ENCODE peak calls at places on chromosomes 2 and 18, in four cellular contexts. T is psoas muscle, J is upper lobe of right lung, A is cardiac fibroblast. G is an unnamed sample.
A peak's percentile ranks its signal among the peaks of the same experiment; 100 is the strongest.

GRCh38 chr18:15165048-15165447 is 417.1 kb downstream of the ANKRD30B start:
- DNase-seq in T (no peak), A (no peak), J (no peak), G (no peak)

GRCh38 chr2:43220229-43220981 is 6.0 kb downstream of the ZFP36L2 start:
- DNase-seq in A (peak; percentile 65), T (no peak), J (no peak), G (no peak)

GRCh38 chr2:64092502-64092901 is 51.7 kb downstream of the PELI1 start:
- DNase-seq in A (no peak), J (no peak), T (no peak), G (no peak)

GRCh38 chr2:32591669-32592463 is 36.0 kb upstream of the TTC27 start:
- DNase-seq in A (peak; percentile 50), T (no peak), J (no peak), G (no peak)

GRCh38 chr2:240454031-240454901 is 18.8 kb downstream of the GPC1 start:
- DNase-seq in A (no peak), T (peak; percentile 51), J (no peak), G (no peak)

GRCh38 chr2:100059638-100060037 is 82.8 kb downstream of the AFF3 start:
- DNase-seq in T (no peak), A (no peak), J (no peak), G (no peak)

GRCh38 chr2:28583899-28584553 is 88.2 kb downstream of the PLB1 start:
- DNase-seq in T (peak; percentile 92), J (peak; percentile 62), A (peak; percentile 98), G (no peak)

GRCh38 chr2:239610457-239611221 is 209.8 kb upstream of the HDAC4 start:
- DNase-seq in T (no peak), J (no peak), A (no peak), G (no peak)

GRCh38 chr2:191050640-191050987 is 36.6 kb upstream of the STAT1 start:
- DNase-seq in J (no peak), T (no peak), A (peak; percentile 84), G (no peak)

GRCh38 chr18:79489048-79489899 is 93.5 kb downstream of the NFATC1 start:
- DNase-seq in J (peak; percentile 60), T (peak; percentile 51), A (no peak), G (no peak)

GRCh38 chr2:112055833-112056625 is 960 bp downstream of the TMEM87B start:
- DNase-seq in J (peak; percentile 73), T (peak; percentile 78), A (peak; percentile 88), G (no peak)

GRCh38 chr2:234500394-234501006 is 3.6 kb upstream of the ARL4C start:
- DNase-seq in T (peak; percentile 59), A (peak; percentile 79), J (peak; percentile 74), G (no peak)

GRCh38 chr2:205361970-205362369 is 320.3 kb upstream of the NRP2 start:
- DNase-seq in T (no peak), J (no peak), A (no peak), G (no peak)

GRCh38 chr2:70979626-70980025 is 1.2 kb downstream of the ANKRD53 start:
- DNase-seq in T (no peak), A (no peak), J (peak; percentile 49), G (no peak)

GRCh38 chr2:10584843-10585475 is 104.8 kb downstream of the NOL10 start:
- DNase-seq in J (no peak), T (no peak), A (peak; percentile 63), G (no peak)

GRCh38 chr2:100178085-100178788 is 35.8 kb upstream of the AFF3 start:
- DNase-seq in T (no peak), J (no peak), A (peak; percentile 73), G (no peak)

GRCh38 chr2:118122768-118123335 is 34.6 kb downstream of the INSIG2 start:
- DNase-seq in J (no peak), A (peak; percentile 11), T (no peak), G (no peak)

GRCh38 chr2:186822323-186822722 is 26.6 kb downstream of the ZSWIM2 start:
- DNase-seq in J (no peak), T (no peak), A (no peak), G (no peak)

GRCh38 chr2:177282101-177282573 is 17.6 kb upstream of the NFE2L2 start:
- DNase-seq in T (peak; percentile 71), J (no peak), A (no peak), G (no peak)

GRCh38 chr2:159807183-159808037 is 9.4 kb upstream of the CD302 start:
- DNase-seq in J (no peak), T (no peak), A (peak; percentile 75), G (no peak)

GRCh38 chr2:228628682-228629081 is 447.2 kb upstream of the SPHKAP start:
- DNase-seq in T (no peak), J (no peak), A (no peak), G (no peak)

GRCh38 chr2:23404426-23404825 is 19.4 kb downstream of the KLHL29 start:
- DNase-seq in T (no peak), A (peak; percentile 82), J (no peak), G (no peak)

GRCh38 chr2:24491626-24492282 is 700 bp downstream of the NCOA1 start:
- DNase-seq in T (peak; percentile 81), J (peak; percentile 81), A (no peak), G (peak; percentile 38)

GRCh38 chr2:144679942-144680341 is 160.0 kb upstream of the ZEB2 start:
- DNase-seq in J (no peak), A (no peak), T (no peak), G (no peak)

GRCh38 chr2:104599802-104600510 is 254.0 kb upstream of the POU3F3 start:
- DNase-seq in T (no peak), J (no peak), A (peak; percentile 62), G (no peak)

GRCh38 chr2:9971890-9972289 is 20.4 kb downstream of the GRHL1 start:
- DNase-seq in A (no peak), T (no peak), J (no peak), G (no peak)

GRCh38 chr18:28039078-28039477 is 137.9 kb downstream of the CDH2 start:
- DNase-seq in A (peak; percentile 94), J (no peak), T (no peak), G (no peak)

GRCh38 chr2:128779301-128780095 is 460.8 kb upstream of the HS6ST1 start:
- DNase-seq in J (peak; percentile 45), T (no peak), A (no peak), G (no peak)

GRCh38 chr2:203934006-203934632 is 2.4 kb upstream of the ICOS start:
- DNase-seq in J (no peak), T (no peak), A (no peak), G (no peak)

GRCh38 chr2:203925512-203926158 is 10.9 kb upstream of the ICOS start:
- DNase-seq in A (no peak), J (no peak), T (no peak), G (no peak)

DNA sequence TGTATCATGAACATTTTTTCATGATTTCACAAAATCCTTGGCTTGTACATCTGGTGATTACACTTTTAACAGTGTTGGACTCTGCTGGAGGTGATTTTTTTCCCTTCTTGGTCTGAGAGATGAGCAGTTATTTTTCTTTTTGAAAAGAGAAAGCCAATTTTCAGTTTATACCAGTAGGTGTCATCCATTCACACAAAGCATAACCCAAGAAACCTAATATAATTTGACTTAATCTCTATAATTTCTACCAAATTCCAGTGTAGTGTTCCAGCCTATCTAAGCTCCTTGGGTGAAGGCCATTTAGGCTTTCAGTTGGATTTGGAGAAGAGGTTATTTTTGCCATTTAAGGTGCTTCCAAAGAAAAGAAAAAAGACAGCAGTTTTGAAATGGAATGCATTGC is 7.7 kb upstream of the ICOS start:
- DNase-seq in A (peak; percentile 31), J (no peak), T (no peak), G (no peak)
- TF ChIP-seq CTCF in A (peak; percentile 34), J (peak; percentile 48), T (no peak), G (peak; percentile 25)

GRCh38 chr2:113963965-113964364 is 74.1 kb downstream of the ACTR3 start:
- DNase-seq in T (no peak), A (no peak), J (no peak), G (no peak)
- TF ChIP-seq CTCF in T (no peak), A (no peak), J (no peak), G (peak; percentile 7)

GRCh38 chr18:6039055-6039454 is 143.7 kb upstream of the TMEM200C start:
- DNase-seq in J (no peak), T (no peak), A (peak; percentile 33), G (no peak)

GRCh38 chr18:6044319-6044718 is 149.0 kb upstream of the TMEM200C start:
- DNase-seq in A (no peak), J (no peak), T (no peak), G (no peak)

DNA sequence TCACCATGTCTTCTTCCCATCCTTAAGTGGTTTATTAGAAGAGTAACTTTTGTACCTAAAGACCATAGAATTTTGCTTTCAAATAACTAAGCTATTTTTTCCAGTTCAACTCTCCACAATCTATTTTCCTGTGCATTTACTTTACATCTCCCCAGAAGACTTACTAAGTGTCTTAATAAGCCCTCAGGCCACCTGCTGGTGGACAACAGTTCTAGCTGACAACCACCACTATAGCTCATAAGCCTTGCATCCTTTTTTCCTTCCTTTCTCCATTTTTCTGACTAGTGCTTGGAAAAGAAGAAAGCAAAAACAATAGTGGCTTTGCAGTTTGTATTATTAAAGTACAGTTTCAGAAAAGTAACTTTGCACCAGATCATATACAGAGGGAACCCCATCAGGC is 149.5 kb upstream of the TMEM200C start:
- DNase-seq in A (peak; percentile 11), J (no peak), T (no peak), G (no peak)
- TF ChIP-seq CTCF in A (peak; percentile 31), J (no peak), T (no peak), G (no peak)

GRCh38 chr2:85539361-85540130 is 578 bp downstream of the MAT2A start:
- DNase-seq in J (peak; percentile 89), T (peak; percentile 89), A (peak; percentile 65), G (no peak)
- TF ChIP-seq CTCF in J (no peak), T (no peak), A (no peak), G (no peak)

G was measured in D721Med.